ENCODE peak calls at places on chromosomes 2 and 18, in six cellular contexts. J, Q, N, R, K and S are unnamed samples. For H3K4me1, the result is how much of the 10 kb centered on the place peaks cover.

GRCh38 chr2:127653421-127654083 is 7.6 kb downstream of the GPR17 start:
- DNase-seq in J (no peak), Q (peak), N (no peak), R (no peak), K (no peak), S (peak)

GRCh38 chr18:11995445-11996189 is 14.3 kb downstream of the IMPA2 start:
- DNase-seq in J (peak), Q (peak), N (no peak), R (peak), K (peak), S (peak)

GRCh38 chr2:112794131-112794733 is 9.9 kb upstream of the IL1A start:
- DNase-seq in J (no peak), Q (no peak), N (no peak), R (peak), K (peak), S (peak)

GRCh38 chr2:96109931-96110511 is 6.3 kb downstream of the ADRA2B start:
- DNase-seq in J (no peak), Q (peak), N (no peak), R (no peak), K (no peak), S (no peak)

GRCh38 chr2:111924617-111925107 is 26.3 kb downstream of the MERTK start:
- DNase-seq in J (no peak), Q (no peak), N (no peak), R (no peak), K (no peak), S (no peak)

GRCh38 chr2:79393806-79394484 is 118.9 kb upstream of the CTNNA2 start:
- DNase-seq in J (no peak), Q (no peak), N (no peak), R (peak), K (no peak), S (peak)

GRCh38 chr18:29892960-29893558 is 1149.5 kb downstream of the DSC3 start:
- DNase-seq in J (no peak), Q (no peak), N (no peak), R (no peak), K (no peak), S (no peak)

GRCh38 chr2:150619607-150620330 is 132.3 kb upstream of the RND3 start:
- DNase-seq in J (no peak), Q (no peak), N (no peak), R (peak), K (no peak), S (no peak)

GRCh38 chr2:186641132-186641806 is 51.4 kb downstream of the ITGAV start:
- DNase-seq in J (no peak), Q (no peak), N (no peak), R (no peak), K (no peak), S (no peak)

GRCh38 chr18:70256994-70257393 is 31.9 kb upstream of the SOCS6 start:
- DNase-seq in J (no peak), Q (no peak), N (no peak), R (peak), K (no peak), S (no peak)

GRCh38 chr2:217650716-217651360 is 352.0 kb downstream of the TNS1 start:
- DNase-seq in J (peak), Q (no peak), N (peak), R (peak), K (no peak), S (no peak)

GRCh38 chr2:178392215-178392614 is 58.8 kb downstream of the PRKRA start:
- DNase-seq in J (no peak), Q (no peak), N (no peak), R (no peak), K (no peak), S (no peak)

GRCh38 chr18:45670281-45670962 is 53.6 kb upstream of the SLC14A1 start:
- DNase-seq in J (no peak), Q (no peak), N (no peak), R (peak), K (no peak), S (peak)

GRCh38 chr2:149972039-149972438 is 384.5 kb upstream of the MMADHC start:
- DNase-seq in J (no peak), Q (no peak), N (no peak), R (no peak), K (no peak), S (peak)

GRCh38 chr2:35114765-35115164 is 1240.8 kb upstream of the CRIM1 start:
- DNase-seq in J (no peak), Q (no peak), N (no peak), R (no peak), K (no peak), S (no peak)

GRCh38 chr2:190529486-190530104 is 4.9 kb downstream of the NEMP2 start:
- DNase-seq in J (no peak), Q (no peak), N (no peak), R (no peak), K (no peak), S (no peak)

GRCh38 chr2:178025551-178026185 is 46.9 kb downstream of the PDE11A start:
- DNase-seq in J (no peak), Q (no peak), N (no peak), R (no peak), K (no peak), S (no peak)

GRCh38 chr2:215603440-215603839 is 167.6 kb upstream of the FN1 start:
- DNase-seq in J (no peak), Q (no peak), N (no peak), R (no peak), K (no peak), S (no peak)

DNA sequence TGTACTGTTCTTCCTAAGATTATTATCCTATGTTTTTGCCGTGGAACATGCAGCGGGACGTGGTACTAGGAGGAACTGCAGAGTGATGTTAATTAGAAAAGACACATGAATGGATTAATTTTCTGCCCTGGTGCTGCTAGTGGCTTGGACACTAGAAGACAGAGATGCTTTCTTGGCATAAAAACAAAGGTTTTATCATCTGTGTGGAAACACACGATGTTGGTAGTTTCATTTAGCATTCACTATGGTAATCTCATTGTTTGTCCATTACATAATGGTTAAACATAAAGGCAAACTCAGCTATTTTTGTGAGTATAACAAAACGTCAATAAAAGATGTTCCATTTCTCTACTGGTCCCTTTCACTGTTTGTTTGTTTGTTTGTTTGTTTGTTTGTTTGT is 22.8 kb downstream of the COL6A3 start:
- DNase-seq in J (no peak), Q (no peak), N (no peak), R (no peak), K (no peak), S (no peak)
- H3K27ac ChIP-seq in J (no peak), Q (no peak), N (no peak), R (no peak), K (no peak), S (no peak)

GRCh38 chr2:88627055-88627855 is at the start of gene EIF2AK3:
- DNase-seq in J (peak), Q (peak), N (peak), R (peak), K (peak), S (peak)
- H3K4me1 ChIP-seq in J (under half), Q (under half), N (under half), R (under half), K (under half), S (under half)

GRCh38 chr2:65372619-65373018 is 59.8 kb downstream of the SPRED2 start:
- DNase-seq in J (no peak), Q (no peak), N (no peak), R (no peak), K (no peak), S (no peak)
- H3K27ac ChIP-seq in J (no peak), Q (no peak), N (peak), R (no peak), K (no peak), S (no peak)

DNA sequence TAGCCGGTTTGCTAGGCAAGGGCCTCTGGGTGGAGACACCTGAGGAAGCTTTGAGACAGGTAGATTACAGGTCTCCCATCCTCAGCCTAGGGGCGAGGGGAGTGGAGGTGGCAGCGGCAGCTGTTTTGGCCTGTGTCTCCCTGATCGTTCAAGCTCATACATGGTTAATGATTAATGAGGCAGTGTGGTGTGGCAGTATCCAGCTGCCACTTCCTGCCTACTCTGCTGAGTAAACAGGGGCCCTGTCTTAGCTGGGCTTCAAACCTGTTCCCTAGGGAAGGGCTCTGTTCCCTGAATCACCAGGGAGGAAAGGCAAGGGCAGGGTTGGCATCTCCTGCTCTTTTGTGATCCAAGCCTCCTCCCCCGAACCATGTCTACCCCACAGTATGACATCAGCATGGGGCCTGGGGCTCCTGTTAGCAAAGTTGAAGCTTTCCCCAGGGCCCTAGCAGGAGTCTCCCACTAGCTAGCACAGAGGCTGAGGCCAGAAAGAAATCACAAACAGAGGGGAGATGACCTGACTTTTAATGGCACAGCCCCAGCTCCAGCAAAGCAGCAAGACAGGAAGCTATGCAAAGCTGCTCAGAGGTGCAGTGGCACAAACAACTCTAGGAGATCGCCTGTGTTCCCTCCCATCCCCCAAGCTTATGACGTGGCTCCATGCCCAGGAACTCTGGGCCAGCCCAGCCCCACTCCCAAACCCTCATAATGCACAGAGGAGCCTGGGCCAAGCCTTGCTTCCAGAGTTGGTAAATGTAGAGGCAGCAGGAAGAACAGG is 3.7 kb upstream of the TUBA4B start:
- DNase-seq in J (peak), Q (peak), N (no peak), R (peak), K (peak), S (peak)
- H3K4me1 ChIP-seq in J (half or more), Q (half or more), N (under half), R (half or more), K (under half), S (under half)

GRCh38 chr2:70596739-70597138 is 43.1 kb upstream of the TGFA start:
- DNase-seq in J (no peak), Q (no peak), N (no peak), R (no peak), K (no peak), S (peak)
- H3K27ac ChIP-seq in J (no peak), Q (no peak), N (no peak), R (no peak), K (no peak), S (peak)

GRCh38 chr2:141899740-141900139 is 231.1 kb downstream of the LRP1B start:
- DNase-seq in J (no peak), Q (no peak), N (no peak), R (no peak), K (no peak), S (no peak)
- H3K4me1 ChIP-seq in J (under half), Q (under half), N (under half), R (under half), K (under half), S (under half)